ENCODE peak calls at places on chromosomes 12 and 14, in five cellular contexts. D is kidney; N is pancreas; G is naive thymus-derived CD4-positive, alpha-beta T cell; B is suprapubic skin. Y is an unnamed sample. For H3K9me3, the result is how much of the 10 kb centered on the place peaks cover.

GRCh38 chr14:73402579-73402978 is 55.8 kb downstream of the NUMB start:
- DNase-seq in B (no peak), G (no peak), N (no peak), D (no peak), Y (no peak)

GRCh38 chr14:26180221-26180620 is 417.6 kb downstream of the NOVA1 start:
- DNase-seq in D (no peak), B (no peak), N (no peak), G (no peak), Y (no peak)

GRCh38 chr12:42539696-42540095 is 49.9 kb downstream of the PRICKLE1 start:
- DNase-seq in G (no peak), B (no peak), N (no peak), D (no peak), Y (no peak)

GRCh38 chr14:91152499-91152898 is 38.6 kb downstream of the DGLUCY start:
- DNase-seq in D (no peak), G (no peak), B (no peak), N (no peak), Y (no peak)

GRCh38 chr14:50542941-50543418 is 10.6 kb upstream of the MAP4K5 start:
- DNase-seq in D (no peak), B (no peak), G (peak), N (no peak), Y (peak)

GRCh38 chr14:90299408-90299807 is 32.3 kb downstream of the NRDE2 start:
- DNase-seq in B (no peak), D (no peak), G (no peak), N (no peak), Y (no peak)

GRCh38 chr12:114735680-114736374 is 51.9 kb upstream of the TBX3 start:
- DNase-seq in G (no peak), D (no peak), N (peak), B (no peak), Y (no peak)

GRCh38 chr14:23137221-23138172 is 18.4 kb upstream of the CEBPE start:
- DNase-seq in N (no peak), B (no peak), D (no peak), G (no peak), Y (no peak)

GRCh38 chr12:92424338-92424737 is 278.5 kb upstream of the PLEKHG7 start:
- DNase-seq in G (no peak), B (no peak), D (no peak), N (no peak), Y (peak)

GRCh38 chr12:116924558-116925453 is 14.1 kb downstream of the FBXW8 start:
- DNase-seq in B (no peak), G (peak), D (no peak), N (no peak), Y (peak)

GRCh38 chr12:47377414-47378221 is 297.9 kb upstream of the AMIGO2 start:
- DNase-seq in B (peak), D (peak), G (no peak), N (peak), Y (peak)

GRCh38 chr12:95548539-95549391 is 2.5 kb downstream of the USP44 start:
- DNase-seq in N (peak), D (peak), G (peak), B (no peak), Y (no peak)

GRCh38 chr12:130013771-130014484 is 110.1 kb upstream of the TMEM132D start:
- DNase-seq in D (no peak), G (no peak), N (peak), B (no peak), Y (no peak)

GRCh38 chr14:98689936-98690335 is 582.1 kb downstream of the BCL11B start:
- DNase-seq in N (no peak), D (no peak), G (no peak), B (no peak), Y (no peak)

GRCh38 chr14:31336646-31337045 is 83.7 kb downstream of the HEATR5A start:
- DNase-seq in D (no peak), B (no peak), G (no peak), N (no peak), Y (peak)

GRCh38 chr12:46269429-46270241 is 792 bp upstream of the SLC38A1 start:
- DNase-seq in G (peak), D (no peak), B (no peak), N (no peak), Y (peak)

GRCh38 chr12:12449533-12450025 is 92.7 kb downstream of the BORCS5 start:
- DNase-seq in N (no peak), G (no peak), D (no peak), B (no peak), Y (no peak)

GRCh38 chr12:12450043-12450451 is 93.2 kb downstream of the BORCS5 start:
- DNase-seq in N (no peak), D (no peak), G (no peak), B (no peak), Y (no peak)

GRCh38 chr12:12451063-12451462 is 94.2 kb downstream of the BORCS5 start:
- DNase-seq in G (no peak), N (no peak), D (no peak), B (no peak), Y (no peak)

GRCh38 chr12:12456637-12457036 is 99.8 kb downstream of the BORCS5 start:
- DNase-seq in G (no peak), B (no peak), D (no peak), N (no peak), Y (peak)

DNA sequence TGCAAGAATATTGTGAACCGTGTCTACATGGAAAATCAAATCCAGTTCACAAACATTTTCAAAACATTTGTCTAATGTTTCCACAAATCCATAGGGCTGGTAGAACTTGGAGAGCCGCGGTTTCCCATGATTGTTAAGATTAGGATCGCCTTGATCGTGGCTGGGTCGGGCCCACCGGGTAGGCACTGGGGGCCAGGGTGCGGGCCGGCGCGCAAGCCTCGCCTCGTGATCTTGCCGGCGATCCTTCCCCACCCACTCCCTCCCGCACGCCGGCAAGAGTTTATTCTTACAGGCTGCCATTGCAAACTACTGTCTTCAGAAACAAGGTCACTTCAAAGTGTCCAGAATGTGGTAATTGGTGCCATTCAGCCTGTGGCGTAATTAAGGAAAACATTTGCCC is 95.4 kb downstream of the BORCS5 start:
- DNase-seq in D (no peak), B (no peak), N (no peak), G (no peak), Y (no peak)
- H3K9me3 ChIP-seq in D (under half), B (under half), N (under half), G (under half), Y (under half)

GRCh38 chr12:3018284-3019004 is 58.7 kb upstream of the TSPAN9 start:
- DNase-seq in G (no peak), D (no peak), B (no peak), N (peak), Y (no peak)
- H3K27ac ChIP-seq in G (no peak), D (no peak), B (no peak), N (no peak), Y (no peak)

DNA sequence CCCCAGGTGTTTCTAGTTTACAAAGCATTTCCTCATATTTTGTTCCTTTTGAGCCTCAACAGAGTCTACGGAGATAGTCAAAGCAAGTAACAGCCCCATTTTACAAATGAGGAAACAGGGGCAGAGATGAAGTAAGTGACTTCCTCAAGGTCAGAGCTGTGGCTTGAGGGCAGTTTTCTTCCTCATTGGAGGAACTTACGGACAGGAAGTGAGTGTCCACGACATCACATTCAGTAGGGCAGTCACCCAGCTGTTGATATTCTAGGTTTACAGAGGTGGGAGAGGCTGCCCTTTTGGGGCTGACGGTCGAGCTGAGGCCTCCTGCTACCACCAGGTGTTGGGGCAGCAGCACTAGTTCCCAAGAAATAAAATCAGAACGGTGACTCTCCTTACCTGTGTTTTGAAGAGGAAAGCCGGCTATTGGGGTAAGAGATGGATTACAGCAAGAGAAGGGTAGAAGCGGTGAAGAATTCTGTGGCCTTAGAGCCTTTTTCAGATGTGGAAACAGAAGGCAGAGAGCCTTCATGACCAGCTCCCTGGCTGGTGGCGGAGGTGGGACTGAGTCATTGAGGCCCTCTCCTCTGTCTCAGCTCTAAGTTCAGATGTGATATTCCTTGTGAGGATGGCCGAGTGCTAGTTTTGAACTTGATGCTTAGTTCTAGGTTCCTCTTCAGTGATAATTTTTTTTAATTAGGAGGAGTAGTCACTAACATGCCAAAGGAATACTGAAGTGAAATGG is 41.7 kb downstream of the SUSD6 start:
- DNase-seq in N (no peak), D (no peak), B (no peak), G (no peak), Y (no peak)
- H3K9me3 ChIP-seq in N (under half), D (under half), B (under half), G (under half), Y (under half)

DNA sequence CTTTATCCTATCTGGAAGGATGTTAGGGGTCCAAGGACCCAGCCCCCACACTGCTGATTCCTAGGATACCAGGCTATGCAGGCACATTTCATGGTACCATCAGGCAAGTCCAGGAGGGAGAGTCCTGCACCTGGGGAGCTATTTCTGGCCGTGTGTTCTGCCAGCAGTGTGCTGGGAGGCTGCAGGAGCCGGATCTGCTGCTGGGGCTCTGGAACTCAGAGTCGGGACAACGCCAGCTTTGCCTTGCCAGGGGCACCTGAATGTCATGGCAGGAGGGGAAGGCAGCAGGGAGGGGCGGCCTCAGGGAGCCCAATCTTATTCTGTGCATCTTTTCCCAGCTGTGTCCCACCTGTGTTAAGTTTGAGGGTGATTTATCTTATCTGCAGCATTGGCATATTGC is 17.8 kb downstream of the SRRM4 start:
- DNase-seq in B (no peak), N (no peak), D (no peak), G (no peak), Y (no peak)
- H3K27ac ChIP-seq in B (no peak), N (no peak), D (no peak), G (no peak), Y (no peak)

GRCh38 chr14:70684030-70684429 is 42.3 kb downstream of the TTC9 start:
- DNase-seq in G (no peak), N (no peak), D (no peak), B (no peak), Y (no peak)
- H3K9me3 ChIP-seq in G (under half), N (under half), D (under half), B (under half), Y (under half)

GRCh38 chr12:106889950-106890626 is 65.6 kb upstream of the TMEM263 start:
- DNase-seq in N (no peak), D (no peak), B (no peak), G (no peak), Y (no peak)
- H3K27ac ChIP-seq in N (no peak), D (no peak), B (no peak), G (no peak), Y (no peak)

GRCh38 chr12:61414470-61414869 is 845.7 kb upstream of the USP15 start:
- DNase-seq in B (no peak), N (no peak), D (no peak), G (no peak), Y (no peak)

GRCh38 chr12:61412209-61412608 is 848.0 kb upstream of the USP15 start:
- DNase-seq in N (no peak), G (no peak), B (no peak), D (no peak), Y (no peak)
- H3K9me3 ChIP-seq in N (under half), G (under half), B (under half), D (under half), Y (under half)

GRCh38 chr14:79354336-79354735 is 857.0 kb downstream of the DIO2 start:
- DNase-seq in D (no peak), B (no peak), N (no peak), G (no peak), Y (no peak)
- H3K27ac ChIP-seq in D (no peak), B (no peak), N (no peak), G (no peak), Y (no peak)

GRCh38 chr12:34348064-34348463 is 325.8 kb downstream of the ALG10 start:
- DNase-seq in N (no peak), B (no peak), D (no peak), G (no peak), Y (no peak)

GRCh38 chr12:34344851-34345522 is 322.7 kb downstream of the ALG10 start:
- DNase-seq in N (no peak), B (no peak), G (no peak), D (no peak), Y (no peak)

GRCh38 chr12:34345801-34346200 is 323.5 kb downstream of the ALG10 start:
- DNase-seq in B (no peak), G (no peak), N (no peak), D (no peak), Y (no peak)

GRCh38 chr12:34347367-34347766 is 325.1 kb downstream of the ALG10 start:
- DNase-seq in G (no peak), N (no peak), D (no peak), B (no peak), Y (no peak)

DNA sequence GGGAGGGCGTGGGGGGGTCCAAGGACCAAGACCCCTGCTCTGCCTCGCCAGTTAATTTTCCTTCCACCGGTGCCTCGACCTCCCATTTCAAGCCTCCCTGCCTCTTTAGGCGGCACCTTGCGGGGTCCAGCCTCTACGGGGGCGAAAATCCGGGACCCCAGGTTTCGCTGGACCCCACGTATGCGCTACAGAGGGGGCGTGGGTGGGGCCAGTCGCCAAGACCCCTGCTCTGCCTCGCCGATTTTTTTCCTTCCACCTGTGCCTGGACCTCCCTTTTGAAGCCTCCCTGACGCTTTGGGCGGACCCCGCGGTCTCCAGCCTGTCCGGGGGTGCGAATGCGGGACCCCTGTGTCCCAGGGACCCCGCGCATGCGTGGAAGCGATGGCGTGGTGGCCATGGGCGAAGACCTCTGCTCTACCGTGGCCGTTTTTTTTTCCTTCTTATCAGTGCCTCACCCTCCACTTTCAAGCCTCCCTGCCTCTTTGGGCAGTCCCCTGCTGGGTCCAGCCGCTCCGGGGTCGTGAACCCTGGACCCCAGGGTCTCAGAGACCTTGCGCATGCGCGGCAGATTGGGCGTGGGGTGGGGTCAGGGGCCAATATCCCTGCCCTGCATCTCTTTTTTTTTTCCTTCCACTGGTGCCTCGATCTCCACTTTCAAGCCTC is 324.2 kb downstream of the ALG10 start:
- DNase-seq in G (no peak), N (no peak), D (no peak), B (no peak), Y (no peak)
- H3K9me3 ChIP-seq in G (half or more), N (under half), D (under half), B (under half), Y (under half)

GRCh38 chr14:95262511-95262891 is 57.2 kb downstream of the CLMN start:
- DNase-seq in N (no peak), G (no peak), B (peak), D (no peak), Y (no peak)
- H3K27ac ChIP-seq in N (peak), G (no peak), B (no peak), D (peak), Y (no peak)

Y was measured in astrocyte.